ENCODE peak calls at places on chromosomes 13 and 19, in ten cellular contexts. One of them, this sample, is unnamed.

GRCh38 chr13:82688400-82688999 is 1193.8 kb downstream of the SLITRK1 start:
- DNase-seq in ovary: no peak
- DNase-seq in tibial nerve: no peak
- DNase-seq in esophagus squamous epithelium: no peak
- DNase-seq in IMR-90: peak; percentile 2
- DNase-seq in adrenal gland: no peak
- DNase-seq in thyroid gland: no peak
- DNase-seq in upper lobe of left lung: no peak
- DNase-seq in breast epithelium: no peak
- DNase-seq in uterus: no peak
- DNase-seq in this sample: no peak

GRCh38 chr19:13060233-13060963 is 42.3 kb downstream of the LYL1 start:
- DNase-seq in thyroid gland: peak; percentile 87
- DNase-seq in tibial nerve: no peak
- DNase-seq in ovary: peak; percentile 63
- DNase-seq in breast epithelium: no peak
- DNase-seq in upper lobe of left lung: peak; percentile 48
- DNase-seq in esophagus squamous epithelium: no peak
- DNase-seq in IMR-90: no peak
- DNase-seq in adrenal gland: peak; percentile 50
- DNase-seq in uterus: peak; percentile 65
- DNase-seq in this sample: peak; percentile 66

GRCh38 chr19:53594811-53595509 is 36.8 kb upstream of the DPRX start:
- DNase-seq in IMR-90: no peak
- DNase-seq in upper lobe of left lung: no peak
- DNase-seq in breast epithelium: no peak
- DNase-seq in thyroid gland: peak; percentile 46
- DNase-seq in adrenal gland: no peak
- DNase-seq in esophagus squamous epithelium: no peak
- DNase-seq in uterus: no peak
- DNase-seq in ovary: no peak
- DNase-seq in tibial nerve: no peak
- DNase-seq in this sample: no peak

GRCh38 chr13:75764251-75764650 is 128.1 kb downstream of the LMO7 start:
- DNase-seq in ovary: no peak
- DNase-seq in thyroid gland: no peak
- DNase-seq in uterus: no peak
- DNase-seq in upper lobe of left lung: no peak
- DNase-seq in IMR-90: no peak
- DNase-seq in esophagus squamous epithelium: no peak
- DNase-seq in adrenal gland: no peak
- DNase-seq in breast epithelium: no peak
- DNase-seq in tibial nerve: no peak
- DNase-seq in this sample: no peak

GRCh38 chr19:40241809-40242384 is 15.4 kb upstream of the CCNP start:
- DNase-seq in tibial nerve: peak; percentile 38
- DNase-seq in breast epithelium: peak; percentile 40
- DNase-seq in esophagus squamous epithelium: no peak
- DNase-seq in adrenal gland: peak; percentile 91
- DNase-seq in IMR-90: no peak
- DNase-seq in uterus: peak; percentile 70
- DNase-seq in thyroid gland: no peak
- DNase-seq in ovary: peak; percentile 85
- DNase-seq in upper lobe of left lung: no peak
- DNase-seq in this sample: peak; percentile 76

GRCh38 chr13:74990992-74991391 is 491.0 kb downstream of the TBC1D4 start:
- DNase-seq in ovary: no peak
- DNase-seq in adrenal gland: no peak
- DNase-seq in breast epithelium: no peak
- DNase-seq in esophagus squamous epithelium: no peak
- DNase-seq in tibial nerve: no peak
- DNase-seq in IMR-90: no peak
- DNase-seq in uterus: no peak
- DNase-seq in thyroid gland: no peak
- DNase-seq in upper lobe of left lung: no peak
- DNase-seq in this sample: no peak

GRCh38 chr13:74511523-74511922 is 377.3 kb upstream of the KLF12 start:
- DNase-seq in adrenal gland: no peak
- DNase-seq in breast epithelium: no peak
- DNase-seq in ovary: no peak
- DNase-seq in tibial nerve: no peak
- DNase-seq in uterus: no peak
- DNase-seq in esophagus squamous epithelium: no peak
- DNase-seq in upper lobe of left lung: no peak
- DNase-seq in thyroid gland: no peak
- DNase-seq in IMR-90: no peak
- DNase-seq in this sample: no peak

GRCh38 chr13:47085346-47085745 is 188.5 kb upstream of the HTR2A start:
- DNase-seq in uterus: no peak
- DNase-seq in IMR-90: peak; percentile 44
- DNase-seq in upper lobe of left lung: no peak
- DNase-seq in esophagus squamous epithelium: no peak
- DNase-seq in ovary: no peak
- DNase-seq in tibial nerve: no peak
- DNase-seq in breast epithelium: no peak
- DNase-seq in adrenal gland: no peak
- DNase-seq in thyroid gland: no peak
- DNase-seq in this sample: no peak

GRCh38 chr13:99922631-99923404 is 48.7 kb downstream of the ZIC5 start:
- DNase-seq in upper lobe of left lung: no peak
- DNase-seq in uterus: no peak
- DNase-seq in tibial nerve: no peak
- DNase-seq in breast epithelium: no peak
- DNase-seq in thyroid gland: no peak
- DNase-seq in esophagus squamous epithelium: no peak
- DNase-seq in ovary: no peak
- DNase-seq in adrenal gland: no peak
- DNase-seq in IMR-90: no peak
- DNase-seq in this sample: no peak

GRCh38 chr19:50414850-50415660 is 3.7 kb upstream of the SPIB start:
- DNase-seq in upper lobe of left lung: peak; percentile 83
- DNase-seq in IMR-90: peak; percentile 54
- DNase-seq in adrenal gland: peak; percentile 74
- DNase-seq in thyroid gland: peak; percentile 74
- DNase-seq in ovary: peak; percentile 60
- DNase-seq in uterus: peak; percentile 73
- DNase-seq in breast epithelium: peak; percentile 27
- DNase-seq in tibial nerve: peak; percentile 54
- DNase-seq in esophagus squamous epithelium: no peak
- DNase-seq in this sample: peak; percentile 80

GRCh38 chr19:1767464-1767933 is 14.2 kb downstream of the ONECUT3 start:
- DNase-seq in tibial nerve: no peak
- DNase-seq in esophagus squamous epithelium: no peak
- DNase-seq in thyroid gland: peak; percentile 27
- DNase-seq in breast epithelium: no peak
- DNase-seq in IMR-90: no peak
- DNase-seq in upper lobe of left lung: peak; percentile 28
- DNase-seq in uterus: peak; percentile 39
- DNase-seq in adrenal gland: no peak
- DNase-seq in ovary: no peak
- DNase-seq in this sample: no peak

GRCh38 chr13:39051157-39051556 is 12.9 kb downstream of the NHLRC3 start:
- DNase-seq in uterus: no peak
- DNase-seq in ovary: no peak
- DNase-seq in adrenal gland: no peak
- DNase-seq in IMR-90: peak; percentile 50
- DNase-seq in esophagus squamous epithelium: no peak
- DNase-seq in thyroid gland: no peak
- DNase-seq in breast epithelium: no peak
- DNase-seq in upper lobe of left lung: no peak
- DNase-seq in tibial nerve: no peak
- DNase-seq in this sample: no peak

GRCh38 chr13:112849500-112849899 is 119.5 kb upstream of the MCF2L start:
- DNase-seq in tibial nerve: no peak
- DNase-seq in esophagus squamous epithelium: no peak
- DNase-seq in IMR-90: peak; percentile 16
- DNase-seq in ovary: no peak
- DNase-seq in thyroid gland: peak; percentile 78
- DNase-seq in uterus: no peak
- DNase-seq in breast epithelium: no peak
- DNase-seq in upper lobe of left lung: peak; percentile 71
- DNase-seq in adrenal gland: no peak
- DNase-seq in this sample: no peak

GRCh38 chr13:100734194-100734720 is 59.7 kb upstream of the TMTC4 start:
- DNase-seq in ovary: no peak
- DNase-seq in uterus: no peak
- DNase-seq in esophagus squamous epithelium: no peak
- DNase-seq in IMR-90: no peak
- DNase-seq in breast epithelium: no peak
- DNase-seq in thyroid gland: no peak
- DNase-seq in tibial nerve: no peak
- DNase-seq in adrenal gland: no peak
- DNase-seq in upper lobe of left lung: no peak
- DNase-seq in this sample: no peak

GRCh38 chr19:16339361-16339725 is 14.7 kb downstream of the KLF2 start:
- DNase-seq in tibial nerve: no peak
- DNase-seq in ovary: no peak
- DNase-seq in upper lobe of left lung: no peak
- DNase-seq in esophagus squamous epithelium: no peak
- DNase-seq in uterus: no peak
- DNase-seq in IMR-90: no peak
- DNase-seq in thyroid gland: no peak
- DNase-seq in adrenal gland: no peak
- DNase-seq in breast epithelium: no peak
- DNase-seq in this sample: no peak

GRCh38 chr19:58317481-58318072 is 9.2 kb upstream of the ZSCAN22 start:
- DNase-seq in thyroid gland: peak; percentile 19
- DNase-seq in esophagus squamous epithelium: no peak
- DNase-seq in breast epithelium: no peak
- DNase-seq in tibial nerve: no peak
- DNase-seq in IMR-90: peak; percentile 59
- DNase-seq in uterus: no peak
- DNase-seq in adrenal gland: no peak
- DNase-seq in ovary: no peak
- DNase-seq in upper lobe of left lung: no peak
- DNase-seq in this sample: no peak

GRCh38 chr13:23643828-23644419 is 73.7 kb downstream of the TNFRSF19 start:
- DNase-seq in thyroid gland: no peak
- DNase-seq in uterus: no peak
- DNase-seq in breast epithelium: no peak
- DNase-seq in adrenal gland: no peak
- DNase-seq in upper lobe of left lung: no peak
- DNase-seq in tibial nerve: no peak
- DNase-seq in esophagus squamous epithelium: no peak
- DNase-seq in ovary: no peak
- DNase-seq in IMR-90: no peak
- DNase-seq in this sample: no peak

GRCh38 chr13:49792550-49793324 is at the start of gene KPNA3:
- DNase-seq in esophagus squamous epithelium: peak; percentile 91
- DNase-seq in tibial nerve: peak; percentile 91
- DNase-seq in thyroid gland: peak; percentile 98
- DNase-seq in IMR-90: peak; percentile 96
- DNase-seq in breast epithelium: peak; percentile 93
- DNase-seq in uterus: peak; percentile 96
- DNase-seq in adrenal gland: peak; percentile 97
- DNase-seq in ovary: peak; percentile 96
- DNase-seq in upper lobe of left lung: peak; percentile 97
- DNase-seq in this sample: peak; percentile 98
- H3K27ac ChIP-seq in esophagus squamous epithelium: peak within 1 kb of the TSS; percentile 88
- H3K27ac ChIP-seq in tibial nerve: peak within 1 kb of the TSS; percentile 90
- H3K27ac ChIP-seq in thyroid gland: peak within 1 kb of the TSS; percentile 67
- H3K27ac ChIP-seq in IMR-90: peak within 1 kb of the TSS; percentile 99
- H3K27ac ChIP-seq in breast epithelium: peak within 1 kb of the TSS; percentile 99
- H3K27ac ChIP-seq in uterus: peak within 1 kb of the TSS; percentile 94
- H3K27ac ChIP-seq in adrenal gland: peak within 1 kb of the TSS; percentile 79
- H3K27ac ChIP-seq in ovary: peak within 1 kb of the TSS; percentile 76
- H3K27ac ChIP-seq in upper lobe of left lung: peak within 1 kb of the TSS; percentile 97
- H3K27ac ChIP-seq in this sample: peak within 1 kb of the TSS; percentile 97

GRCh38 chr13:51645154-51645650 is 60.9 kb downstream of the WDFY2 start:
- DNase-seq in thyroid gland: no peak
- DNase-seq in esophagus squamous epithelium: no peak
- DNase-seq in upper lobe of left lung: no peak
- DNase-seq in uterus: no peak
- DNase-seq in adrenal gland: no peak
- DNase-seq in breast epithelium: no peak
- DNase-seq in tibial nerve: no peak
- DNase-seq in IMR-90: peak; percentile 57
- DNase-seq in ovary: no peak
- DNase-seq in this sample: no peak
- TF ChIP-seq CTCF in thyroid gland: no peak
- TF ChIP-seq CTCF in esophagus squamous epithelium: no peak
- TF ChIP-seq CTCF in upper lobe of left lung: no peak
- TF ChIP-seq CTCF in uterus: no peak
- TF ChIP-seq CTCF in adrenal gland: no peak
- TF ChIP-seq CTCF in breast epithelium: no peak
- TF ChIP-seq CTCF in tibial nerve: no peak
- TF ChIP-seq CTCF in IMR-90: no peak
- TF ChIP-seq CTCF in ovary: no peak
- TF ChIP-seq CTCF in this sample: no peak

GRCh38 chr13:59700281-59700680 is 463.4 kb downstream of the DIAPH3 start:
- DNase-seq in breast epithelium: no peak
- DNase-seq in esophagus squamous epithelium: no peak
- DNase-seq in tibial nerve: no peak
- DNase-seq in thyroid gland: no peak
- DNase-seq in upper lobe of left lung: no peak
- DNase-seq in IMR-90: peak; percentile 42
- DNase-seq in uterus: no peak
- DNase-seq in ovary: no peak
- DNase-seq in adrenal gland: no peak
- DNase-seq in this sample: no peak
- TF ChIP-seq POLR2A in breast epithelium: no peak
- TF ChIP-seq POLR2A in esophagus squamous epithelium: no peak
- TF ChIP-seq POLR2A in tibial nerve: no peak
- TF ChIP-seq POLR2A in thyroid gland: no peak
- TF ChIP-seq POLR2A in upper lobe of left lung: no peak
- TF ChIP-seq POLR2A in IMR-90: no peak
- TF ChIP-seq POLR2A in uterus: no peak
- TF ChIP-seq POLR2A in ovary: no peak
- TF ChIP-seq POLR2A in adrenal gland: no peak
- TF ChIP-seq POLR2A in this sample: no peak

GRCh38 chr19:11031421-11032070 is 57.7 kb upstream of the LDLR start:
- DNase-seq in thyroid gland: no peak
- DNase-seq in tibial nerve: no peak
- DNase-seq in adrenal gland: no peak
- DNase-seq in ovary: no peak
- DNase-seq in uterus: no peak
- DNase-seq in upper lobe of left lung: no peak
- DNase-seq in esophagus squamous epithelium: no peak
- DNase-seq in breast epithelium: no peak
- DNase-seq in IMR-90: no peak
- DNase-seq in this sample: no peak

GRCh38 chr19:11035441-11036377 is 53.6 kb upstream of the LDLR start:
- DNase-seq in uterus: peak; percentile 89
- DNase-seq in upper lobe of left lung: peak; percentile 96
- DNase-seq in breast epithelium: peak; percentile 92
- DNase-seq in IMR-90: peak; percentile 74
- DNase-seq in esophagus squamous epithelium: peak; percentile 44
- DNase-seq in ovary: peak; percentile 92
- DNase-seq in adrenal gland: peak; percentile 97
- DNase-seq in thyroid gland: peak; percentile 95
- DNase-seq in tibial nerve: peak; percentile 90
- DNase-seq in this sample: peak; percentile 95

GRCh38 chr19:11033763-11034162 is 55.5 kb upstream of the LDLR start:
- DNase-seq in thyroid gland: no peak
- DNase-seq in IMR-90: no peak
- DNase-seq in breast epithelium: no peak
- DNase-seq in tibial nerve: no peak
- DNase-seq in adrenal gland: no peak
- DNase-seq in esophagus squamous epithelium: no peak
- DNase-seq in uterus: no peak
- DNase-seq in ovary: no peak
- DNase-seq in upper lobe of left lung: no peak
- DNase-seq in this sample: no peak

GRCh38 chr19:11033251-11033650 is 56.0 kb upstream of the LDLR start:
- DNase-seq in esophagus squamous epithelium: no peak
- DNase-seq in IMR-90: no peak
- DNase-seq in tibial nerve: no peak
- DNase-seq in breast epithelium: no peak
- DNase-seq in ovary: no peak
- DNase-seq in thyroid gland: no peak
- DNase-seq in upper lobe of left lung: no peak
- DNase-seq in adrenal gland: no peak
- DNase-seq in uterus: no peak
- DNase-seq in this sample: no peak

GRCh38 chr19:11034449-11035213 is 54.6 kb upstream of the LDLR start:
- DNase-seq in breast epithelium: no peak
- DNase-seq in uterus: no peak
- DNase-seq in IMR-90: no peak
- DNase-seq in tibial nerve: no peak
- DNase-seq in ovary: no peak
- DNase-seq in esophagus squamous epithelium: no peak
- DNase-seq in adrenal gland: no peak
- DNase-seq in upper lobe of left lung: no peak
- DNase-seq in thyroid gland: no peak
- DNase-seq in this sample: no peak
- H3K27ac ChIP-seq in breast epithelium: peak overlapping the region; percentile 81
- H3K27ac ChIP-seq in uterus: no peak overlapping the region
- H3K27ac ChIP-seq in IMR-90: no peak overlapping the region
- H3K27ac ChIP-seq in tibial nerve: no peak overlapping the region
- H3K27ac ChIP-seq in ovary: no peak overlapping the region
- H3K27ac ChIP-seq in esophagus squamous epithelium: peak overlapping the region; percentile 45
- H3K27ac ChIP-seq in adrenal gland: peak overlapping the region; percentile 31
- H3K27ac ChIP-seq in upper lobe of left lung: no peak overlapping the region
- H3K27ac ChIP-seq in thyroid gland: no peak overlapping the region
- H3K27ac ChIP-seq in this sample: no peak overlapping the region

This sample was measured in heart left ventricle.